ENCODE peak calls at places on chromosome 11, in eight cellular contexts. P is thoracic aorta; J is PC-3; I is lower lobe of right lung; W is breast epithelium; V is CD8-positive, alpha-beta T cell; N is IMR-90; L is neuronal stem cell. O is an unnamed sample.

GRCh38 chr11:101188173-101188572 is 58.6 kb upstream of the PGR start:
- DNase-seq in P (no peak), J (no peak), I (no peak), W (no peak), V (no peak), N (no peak), L (no peak), O (no peak)

GRCh38 chr11:61092280-61092766 is 10.0 kb upstream of the CD5 start:
- DNase-seq in P (no peak), J (no peak), I (no peak), W (no peak), V (no peak), N (no peak), L (no peak), O (no peak)

GRCh38 chr11:36361472-36361871 is 65.4 kb downstream of the PRR5L start:
- DNase-seq in P (no peak), J (peak; percentile 23), I (no peak), W (no peak), V (no peak), N (no peak), L (no peak), O (no peak)

GRCh38 chr11:118051611-118052461 is 25.0 kb upstream of the TMPRSS4 start:
- DNase-seq in P (no peak), J (no peak), I (no peak), W (peak; percentile 48), V (peak; percentile 76), N (no peak), L (no peak), O (peak; percentile 57)

GRCh38 chr11:62508336-62509058 is 38.1 kb downstream of the AHNAK start:
- DNase-seq in P (no peak), J (peak; percentile 85), I (peak; percentile 85), W (peak; percentile 85), V (no peak), N (peak; percentile 36), L (peak; percentile 61), O (peak; percentile 92)

GRCh38 chr11:130181295-130182272 is 22.0 kb downstream of the ST14 start:
- DNase-seq in P (no peak), J (peak; percentile 89), I (no peak), W (no peak), V (no peak), N (peak; percentile 83), L (no peak), O (no peak)

GRCh38 chr11:1772270-1773130 is 8.8 kb upstream of the CTSD start:
- DNase-seq in P (peak; percentile 53), J (peak; percentile 85), I (peak; percentile 83), W (peak; percentile 49), V (peak; percentile 57), N (peak; percentile 91), L (peak; percentile 57), O (no peak)

GRCh38 chr11:101442171-101442570 is 141.6 kb downstream of the TRPC6 start:
- DNase-seq in P (no peak), J (peak; percentile 51), I (no peak), W (no peak), V (no peak), N (peak; percentile 81), L (no peak), O (no peak)

GRCh38 chr11:39745401-39745800 is 1714.1 kb downstream of the LRRC4C start:
- DNase-seq in P (no peak), J (peak; percentile 55), I (no peak), W (no peak), V (no peak), N (no peak), L (no peak), O (no peak)

GRCh38 chr11:109862808-109863207 is 230.4 kb upstream of the ZC3H12C start:
- DNase-seq in P (no peak), J (no peak), I (no peak), W (no peak), V (no peak), N (no peak), L (no peak), O (no peak)

GRCh38 chr11:701741-702513 is 4.1 kb upstream of the EPS8L2 start:
- DNase-seq in P (no peak), J (no peak), I (no peak), W (no peak), V (no peak), N (no peak), L (no peak), O (no peak)

GRCh38 chr11:65414776-65415498 is 7.7 kb upstream of the NEAT1 start:
- DNase-seq in P (no peak), J (no peak), I (peak; percentile 36), W (peak; percentile 39), V (no peak), N (peak; percentile 39), L (no peak), O (peak; percentile 19)

GRCh38 chr11:94876645-94877445 is 96.5 kb downstream of the CWC15 start:
- DNase-seq in P (peak; percentile 68), J (peak; percentile 84), I (peak; percentile 72), W (no peak), V (peak; percentile 44), N (peak; percentile 98), L (no peak), O (peak; percentile 87)

GRCh38 chr11:48063424-48063978 is 83.1 kb downstream of the PTPRJ start:
- DNase-seq in P (no peak), J (peak; percentile 88), I (no peak), W (no peak), V (no peak), N (peak; percentile 99), L (no peak), O (no peak)

GRCh38 chr11:2904153-2905052 is 18.8 kb upstream of the CDKN1C start:
- DNase-seq in P (no peak), J (peak; percentile 16), I (no peak), W (no peak), V (no peak), N (no peak), L (no peak), O (no peak)

DNA sequence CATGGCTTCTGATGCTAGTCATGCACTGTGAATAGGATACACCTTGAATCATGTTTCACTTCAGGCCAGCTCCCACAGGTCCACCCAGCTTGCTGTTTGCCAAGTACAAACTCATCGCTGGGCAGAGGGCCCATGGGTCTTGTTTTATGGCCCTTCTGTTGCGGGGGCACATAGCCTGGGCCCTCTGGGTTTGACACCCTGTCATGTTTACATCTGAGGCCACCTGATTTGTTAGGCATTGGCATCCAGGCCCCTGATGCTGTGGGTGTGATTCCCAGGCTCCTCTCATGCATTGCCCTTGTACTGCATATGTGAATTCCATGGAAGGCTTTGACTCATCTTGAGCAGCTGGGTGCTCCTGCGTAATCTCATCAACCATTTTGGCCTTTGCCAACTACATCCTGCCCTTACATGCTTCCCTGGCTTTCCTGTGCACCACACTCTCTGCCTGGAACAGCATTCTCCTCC is 32.6 kb downstream of the PPFIBP2 start:
- DNase-seq in P (no peak), J (peak; percentile 18), I (no peak), W (no peak), V (no peak), N (peak; percentile 12), L (no peak), O (no peak)
- H3K27ac ChIP-seq in P (no peak overlapping the region), J (no peak overlapping the region), I (no peak overlapping the region), W (no peak overlapping the region), V (no peak overlapping the region), N (no peak overlapping the region), L (no peak overlapping the region), O (no peak overlapping the region)

GRCh38 chr11:119376197-119376847 is 5.2 kb downstream of the USP2 start:
- DNase-seq in P (no peak), J (no peak), I (peak; percentile 77), W (peak; percentile 78), V (no peak), N (peak; percentile 37), L (no peak), O (no peak)

GRCh38 chr11:119378851-119379465 is 2.5 kb downstream of the USP2 start:
- DNase-seq in P (no peak), J (no peak), I (no peak), W (peak; percentile 34), V (no peak), N (no peak), L (no peak), O (no peak)

GRCh38 chr11:119377961-119378667 is 3.4 kb downstream of the USP2 start:
- DNase-seq in P (no peak), J (no peak), I (no peak), W (peak; percentile 43), V (no peak), N (no peak), L (no peak), O (no peak)

GRCh38 chr11:119375629-119376196 is 5.8 kb downstream of the USP2 start:
- DNase-seq in P (peak; percentile 38), J (no peak), I (no peak), W (peak; percentile 55), V (no peak), N (peak; percentile 86), L (no peak), O (peak; percentile 81)

DNA sequence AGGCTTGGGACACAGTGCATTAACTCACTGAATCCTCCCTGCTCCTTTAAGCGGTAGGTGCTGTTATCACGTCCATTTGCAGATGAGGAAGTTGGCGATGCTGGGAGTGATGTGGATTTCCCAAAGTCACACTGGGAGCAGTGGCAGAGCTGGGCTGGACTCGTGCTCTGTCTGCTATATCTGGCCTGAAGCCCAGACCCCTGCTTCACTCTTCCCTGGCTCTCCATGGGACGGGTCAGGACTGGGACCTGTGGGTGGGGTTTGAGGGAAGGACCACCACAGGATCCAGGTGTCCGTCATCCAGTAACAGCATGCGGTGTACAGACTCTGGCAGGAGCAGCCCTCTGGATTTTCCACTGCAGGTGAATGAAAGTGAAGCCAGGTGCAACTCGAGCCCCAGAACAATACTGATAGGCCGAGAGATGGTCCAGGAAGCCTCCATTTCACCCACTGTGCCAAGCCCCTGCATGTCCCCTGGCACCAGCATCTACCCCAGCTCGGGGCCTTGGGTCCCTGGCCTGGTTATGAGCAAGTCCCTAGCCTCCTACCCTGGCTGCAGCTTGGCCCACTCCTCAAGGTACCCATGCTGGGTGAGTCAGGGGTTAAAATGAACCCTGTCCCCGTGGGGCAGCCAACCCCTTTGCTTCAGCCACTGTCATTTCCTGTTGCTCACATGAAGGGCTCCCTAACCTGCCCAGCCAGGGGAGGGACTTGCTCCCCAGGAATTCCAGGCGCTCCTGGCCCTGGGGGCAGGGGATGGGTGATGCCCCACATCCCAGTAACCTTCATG is 4.2 kb downstream of the USP2 start:
- DNase-seq in P (no peak), J (peak; percentile 41), I (no peak), W (peak; percentile 46), V (no peak), N (no peak), L (no peak), O (peak; percentile 61)
- H3K4me1 ChIP-seq in P (peaks cover 12% of the 10 kb centered on the region), J (peaks cover 26% of the 10 kb centered on the region), I (peaks cover 46% of the 10 kb centered on the region), W (peaks cover 21% of the 10 kb centered on the region), V (peaks cover 22% of the 10 kb centered on the region), N (peaks cover 26% of the 10 kb centered on the region), L (peaks cover 51% of the 10 kb centered on the region), O (peaks cover 47% of the 10 kb centered on the region)

DNA sequence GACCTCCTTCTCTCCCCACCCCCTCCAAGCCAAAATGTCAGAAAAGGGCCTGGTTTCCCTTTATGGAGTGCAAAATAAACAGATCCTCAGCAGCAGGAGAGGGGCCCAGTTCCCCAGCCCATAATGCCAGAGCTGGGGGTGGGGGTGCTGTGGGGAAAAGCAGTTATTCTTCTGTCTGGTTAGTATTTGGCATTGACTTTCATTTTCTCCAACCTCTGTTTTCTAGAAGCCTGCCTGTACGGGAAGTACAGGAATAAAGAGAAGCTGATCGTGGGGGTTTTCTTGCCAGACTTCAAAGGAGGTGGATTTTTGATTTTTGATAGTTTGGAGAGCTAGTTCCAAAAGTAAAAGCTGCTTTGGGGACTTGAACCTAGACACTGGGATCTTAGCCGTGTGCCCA is 22.4 kb downstream of the FLI1 start:
- DNase-seq in P (no peak), J (no peak), I (no peak), W (no peak), V (no peak), N (no peak), L (no peak), O (no peak)
- H3K4me3 ChIP-seq in P (peak overlapping the region; percentile 58), J (no peak overlapping the region), I (peak overlapping the region; percentile 10), W (no peak overlapping the region), V (peak overlapping the region; percentile 14), N (peak overlapping the region; percentile 5), L (no peak overlapping the region), O (no peak overlapping the region)

GRCh38 chr11:14751975-14752407 is 108.4 kb downstream of the PDE3B start:
- DNase-seq in P (no peak), J (no peak), I (no peak), W (no peak), V (no peak), N (no peak), L (no peak), O (no peak)
- H3K27ac ChIP-seq in P (no peak overlapping the region), J (no peak overlapping the region), I (no peak overlapping the region), W (no peak overlapping the region), V (no peak overlapping the region), N (no peak overlapping the region), L (no peak overlapping the region), O (no peak overlapping the region)

O was measured in tibial artery.